ENCODE peak calls at places on chromosomes 2 and 18, in seven cellular contexts. One of them, this sample, is unnamed.

GRCh38 chr2:141534671-141535359 is 596.0 kb downstream of the LRP1B start:
- DNase-seq in GM23248: no peak
- DNase-seq in mammary epithelial cell: no peak
- DNase-seq in mesendoderm: no peak
- DNase-seq in neural progenitor cell: no peak
- DNase-seq in fibroblast of lung: no peak
- DNase-seq in mesenchymal stem cell: no peak
- DNase-seq in this sample: no peak

GRCh38 chr2:189348369-189348768 is 92.9 kb upstream of the WDR75 start:
- DNase-seq in GM23248: no peak
- DNase-seq in mammary epithelial cell: peak; percentile 27
- DNase-seq in mesendoderm: no peak
- DNase-seq in neural progenitor cell: no peak
- DNase-seq in fibroblast of lung: no peak
- DNase-seq in mesenchymal stem cell: no peak
- DNase-seq in this sample: no peak

GRCh38 chr2:218071218-218071937 is 2.3 kb downstream of the RUFY4 start:
- DNase-seq in GM23248: no peak
- DNase-seq in mammary epithelial cell: no peak
- DNase-seq in mesendoderm: no peak
- DNase-seq in neural progenitor cell: no peak
- DNase-seq in fibroblast of lung: no peak
- DNase-seq in mesenchymal stem cell: no peak
- DNase-seq in this sample: no peak

GRCh38 chr18:27728659-27729058 is 448.3 kb downstream of the CDH2 start:
- DNase-seq in GM23248: no peak
- DNase-seq in mammary epithelial cell: no peak
- DNase-seq in mesendoderm: no peak
- DNase-seq in neural progenitor cell: no peak
- DNase-seq in fibroblast of lung: no peak
- DNase-seq in mesenchymal stem cell: no peak
- DNase-seq in this sample: no peak

GRCh38 chr2:126774290-126774689 is 118.3 kb downstream of the GYPC start:
- DNase-seq in GM23248: no peak
- DNase-seq in mammary epithelial cell: no peak
- DNase-seq in mesendoderm: no peak
- DNase-seq in neural progenitor cell: no peak
- DNase-seq in fibroblast of lung: no peak
- DNase-seq in mesenchymal stem cell: no peak
- DNase-seq in this sample: no peak

GRCh38 chr2:190987938-190988337 is 26.0 kb downstream of the STAT1 start:
- DNase-seq in GM23248: no peak
- DNase-seq in mammary epithelial cell: no peak
- DNase-seq in mesendoderm: no peak
- DNase-seq in neural progenitor cell: no peak
- DNase-seq in fibroblast of lung: no peak
- DNase-seq in mesenchymal stem cell: no peak
- DNase-seq in this sample: no peak

GRCh38 chr2:233498126-233498525 is 68.5 kb downstream of the USP40 start:
- DNase-seq in GM23248: no peak
- DNase-seq in mammary epithelial cell: no peak
- DNase-seq in mesendoderm: no peak
- DNase-seq in neural progenitor cell: no peak
- DNase-seq in fibroblast of lung: no peak
- DNase-seq in mesenchymal stem cell: no peak
- DNase-seq in this sample: no peak

GRCh38 chr2:14189929-14190328 is 442.6 kb upstream of the LRATD1 start:
- DNase-seq in GM23248: no peak
- DNase-seq in mammary epithelial cell: peak; percentile 82
- DNase-seq in mesendoderm: no peak
- DNase-seq in neural progenitor cell: no peak
- DNase-seq in fibroblast of lung: peak; percentile 27
- DNase-seq in mesenchymal stem cell: no peak
- DNase-seq in this sample: peak; percentile 35

GRCh38 chr2:177322801-177323261 is 58.3 kb upstream of the NFE2L2 start:
- DNase-seq in GM23248: no peak
- DNase-seq in mammary epithelial cell: peak; percentile 89
- DNase-seq in mesendoderm: peak; percentile 40
- DNase-seq in neural progenitor cell: no peak
- DNase-seq in fibroblast of lung: no peak
- DNase-seq in mesenchymal stem cell: no peak
- DNase-seq in this sample: no peak

GRCh38 chr2:131093066-131093842 is at the start of gene FAM168B:
- DNase-seq in GM23248: peak; percentile 97
- DNase-seq in mammary epithelial cell: peak; percentile 90
- DNase-seq in mesendoderm: peak; percentile 95
- DNase-seq in neural progenitor cell: peak; percentile 96
- DNase-seq in fibroblast of lung: peak; percentile 88
- DNase-seq in mesenchymal stem cell: peak; percentile 87
- DNase-seq in this sample: peak; percentile 81
- H3K4me2 ChIP-seq in GM23248: peak within 1 kb of the TSS; percentile 89
- H3K4me2 ChIP-seq in mammary epithelial cell: peak within 1 kb of the TSS; percentile 85
- H3K4me2 ChIP-seq in mesendoderm: peak within 1 kb of the TSS; percentile 41
- H3K4me2 ChIP-seq in neural progenitor cell: peak within 1 kb of the TSS; percentile 95
- H3K4me2 ChIP-seq in fibroblast of lung: peak within 1 kb of the TSS; percentile 92
- H3K4me2 ChIP-seq in mesenchymal stem cell: peak within 1 kb of the TSS; percentile 68
- H3K4me2 ChIP-seq in this sample: peak within 1 kb of the TSS; percentile 91

GRCh38 chr18:12253027-12253426 is 1.1 kb upstream of the CIDEA start:
- DNase-seq in GM23248: no peak
- DNase-seq in mammary epithelial cell: no peak
- DNase-seq in mesendoderm: peak; percentile 18
- DNase-seq in neural progenitor cell: no peak
- DNase-seq in fibroblast of lung: no peak
- DNase-seq in mesenchymal stem cell: no peak
- DNase-seq in this sample: no peak

GRCh38 chr18:12252061-12252460 is 2.1 kb upstream of the CIDEA start:
- DNase-seq in GM23248: no peak
- DNase-seq in mammary epithelial cell: no peak
- DNase-seq in mesendoderm: no peak
- DNase-seq in neural progenitor cell: no peak
- DNase-seq in fibroblast of lung: no peak
- DNase-seq in mesenchymal stem cell: no peak
- DNase-seq in this sample: no peak

GRCh38 chr18:12254137-12254819 is at the start of gene CIDEA:
- DNase-seq in GM23248: peak; percentile 49
- DNase-seq in mammary epithelial cell: no peak
- DNase-seq in mesendoderm: peak; percentile 75
- DNase-seq in neural progenitor cell: peak; percentile 86
- DNase-seq in fibroblast of lung: no peak
- DNase-seq in mesenchymal stem cell: peak; percentile 35
- DNase-seq in this sample: no peak

GRCh38 chr18:12254820-12255511 is 805 bp downstream of the CIDEA start:
- DNase-seq in GM23248: no peak
- DNase-seq in mammary epithelial cell: no peak
- DNase-seq in mesendoderm: peak; percentile 20
- DNase-seq in neural progenitor cell: no peak
- DNase-seq in fibroblast of lung: no peak
- DNase-seq in mesenchymal stem cell: no peak
- DNase-seq in this sample: no peak

GRCh38 chr18:12253517-12254136 is 534 bp upstream of the CIDEA start:
- DNase-seq in GM23248: no peak
- DNase-seq in mammary epithelial cell: no peak
- DNase-seq in mesendoderm: peak; percentile 63
- DNase-seq in neural progenitor cell: peak; percentile 44
- DNase-seq in fibroblast of lung: no peak
- DNase-seq in mesenchymal stem cell: no peak
- DNase-seq in this sample: no peak
- H3K27me3 ChIP-seq in GM23248: peaks cover 25% of the 10 kb centered on the region
- H3K27me3 ChIP-seq in mammary epithelial cell: no peaks in the 10 kb centered on the region
- H3K27me3 ChIP-seq in mesendoderm: peaks cover 11% of the 10 kb centered on the region
- H3K27me3 ChIP-seq in neural progenitor cell: peaks cover 93% of the 10 kb centered on the region
- H3K27me3 ChIP-seq in fibroblast of lung: peaks cover 25% of the 10 kb centered on the region
- H3K27me3 ChIP-seq in mesenchymal stem cell: peaks cover 74% of the 10 kb centered on the region
- H3K27me3 ChIP-seq in this sample: peaks cover 30% of the 10 kb centered on the region

GRCh38 chr2:240251848-240252190 is 111.4 kb upstream of the OTOS start:
- DNase-seq in GM23248: no peak
- DNase-seq in mammary epithelial cell: no peak
- DNase-seq in mesendoderm: no peak
- DNase-seq in neural progenitor cell: no peak
- DNase-seq in fibroblast of lung: no peak
- DNase-seq in mesenchymal stem cell: no peak
- DNase-seq in this sample: no peak

GRCh38 chr2:240252191-240252871 is 111.9 kb upstream of the OTOS start:
- DNase-seq in GM23248: no peak
- DNase-seq in mammary epithelial cell: no peak
- DNase-seq in mesendoderm: no peak
- DNase-seq in neural progenitor cell: no peak
- DNase-seq in fibroblast of lung: no peak
- DNase-seq in mesenchymal stem cell: no peak
- DNase-seq in this sample: no peak

GRCh38 chr2:240249423-240250149 is 109.1 kb upstream of the OTOS start:
- DNase-seq in GM23248: no peak
- DNase-seq in mammary epithelial cell: no peak
- DNase-seq in mesendoderm: no peak
- DNase-seq in neural progenitor cell: no peak
- DNase-seq in fibroblast of lung: no peak
- DNase-seq in mesenchymal stem cell: no peak
- DNase-seq in this sample: no peak

GRCh38 chr2:240250150-240250984 is 109.9 kb upstream of the OTOS start:
- DNase-seq in GM23248: no peak
- DNase-seq in mammary epithelial cell: no peak
- DNase-seq in mesendoderm: no peak
- DNase-seq in neural progenitor cell: no peak
- DNase-seq in fibroblast of lung: no peak
- DNase-seq in mesenchymal stem cell: no peak
- DNase-seq in this sample: no peak

DNA sequence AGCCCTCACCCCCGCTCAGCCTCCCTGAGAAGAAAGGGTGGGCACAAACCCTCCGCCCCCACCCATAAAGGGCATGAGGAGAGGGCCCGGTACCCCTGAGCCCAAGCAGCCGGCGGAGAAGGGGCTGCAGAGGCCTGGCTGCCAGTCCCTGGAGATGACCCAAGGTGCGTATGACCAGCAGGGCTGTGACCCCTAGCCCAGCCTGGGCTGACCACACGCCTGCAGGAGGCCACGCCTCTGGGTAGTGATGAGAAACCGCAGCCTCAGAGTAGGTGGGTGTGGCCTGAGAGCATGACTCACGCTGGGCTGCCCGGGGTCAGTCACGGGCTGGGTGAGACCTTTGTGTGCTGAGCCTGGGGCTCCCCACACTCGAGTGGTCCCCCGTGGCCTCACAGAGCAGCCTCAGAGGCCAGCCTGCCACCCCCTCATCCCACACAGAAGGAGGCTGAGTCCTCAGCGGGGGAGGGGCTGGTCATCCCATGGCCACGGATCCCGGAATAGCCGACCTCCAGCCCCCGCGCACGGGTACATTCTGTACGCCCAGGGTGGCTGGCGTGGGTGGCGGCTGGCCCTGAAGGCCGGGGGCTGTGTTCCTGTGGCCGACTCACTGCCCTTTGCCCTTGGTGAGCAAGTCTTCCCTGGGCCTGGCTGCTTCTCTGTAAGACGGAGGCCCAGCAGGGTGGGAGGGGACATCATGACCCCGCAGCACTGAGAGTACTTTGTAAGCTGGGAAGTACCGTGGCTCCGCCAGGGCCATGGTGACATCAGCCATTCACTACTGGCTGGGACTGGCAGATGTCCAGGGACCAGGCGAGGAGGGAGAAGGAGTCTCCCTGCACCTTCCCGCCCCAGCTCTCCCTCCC is 110.8 kb upstream of the OTOS start:
- DNase-seq in GM23248: peak; percentile 94
- DNase-seq in mammary epithelial cell: peak; percentile 83
- DNase-seq in mesendoderm: peak; percentile 58
- DNase-seq in neural progenitor cell: peak; percentile 50
- DNase-seq in fibroblast of lung: peak; percentile 99
- DNase-seq in mesenchymal stem cell: peak; percentile 92
- DNase-seq in this sample: peak; percentile 78
- H3K4me2 ChIP-seq in GM23248: peak overlapping the region; percentile 18
- H3K4me2 ChIP-seq in mammary epithelial cell: peak overlapping the region; percentile 90
- H3K4me2 ChIP-seq in mesendoderm: no peak overlapping the region
- H3K4me2 ChIP-seq in neural progenitor cell: no peak overlapping the region
- H3K4me2 ChIP-seq in fibroblast of lung: peak overlapping the region; percentile 76
- H3K4me2 ChIP-seq in mesenchymal stem cell: no peak overlapping the region
- H3K4me2 ChIP-seq in this sample: peak overlapping the region; percentile 81

DNA sequence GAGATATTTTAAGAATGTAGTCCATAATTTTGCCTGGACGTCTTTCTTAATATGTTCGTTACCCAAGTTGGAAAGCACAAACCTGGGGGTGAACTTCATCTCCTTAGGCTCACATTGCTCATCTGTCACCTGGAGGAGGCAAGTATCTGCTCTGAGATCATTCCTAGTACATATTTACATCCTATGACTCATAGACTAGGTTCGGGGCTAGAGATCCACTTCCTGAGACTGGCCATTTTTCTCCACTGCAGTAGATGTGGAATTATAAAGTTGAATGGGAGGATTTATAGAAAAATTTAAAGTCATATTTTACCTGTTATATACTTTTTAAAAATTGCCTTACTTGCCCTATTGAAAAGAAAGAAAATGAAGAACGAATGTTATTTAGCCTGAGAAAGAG is 77.5 kb upstream of the PROKR1 start:
- DNase-seq in GM23248: peak; percentile 34
- DNase-seq in mammary epithelial cell: peak; percentile 79
- DNase-seq in mesendoderm: peak; percentile 52
- DNase-seq in neural progenitor cell: no peak
- DNase-seq in fibroblast of lung: no peak
- DNase-seq in mesenchymal stem cell: peak; percentile 18
- DNase-seq in this sample: peak; percentile 32
- H3K27me3 ChIP-seq in GM23248: no peaks in the 10 kb centered on the region
- H3K27me3 ChIP-seq in mammary epithelial cell: no peaks in the 10 kb centered on the region
- H3K27me3 ChIP-seq in mesendoderm: no peaks in the 10 kb centered on the region
- H3K27me3 ChIP-seq in neural progenitor cell: no peaks in the 10 kb centered on the region
- H3K27me3 ChIP-seq in fibroblast of lung: no peaks in the 10 kb centered on the region
- H3K27me3 ChIP-seq in mesenchymal stem cell: no peaks in the 10 kb centered on the region
- H3K27me3 ChIP-seq in this sample: no peaks in the 10 kb centered on the region